ENCODE peak calls at places on chromosome 4, in four cellular contexts. J is memory B cell, K is renal cortical epithelial cell, T is kidney tubule cell. Z is an unnamed sample.

GRCh38 chr4:1239949-1240305 is 9.0 kb downstream of the CTBP1 start:
- DNase-seq in J (no peak), K (no peak), T (no peak), Z (no peak)

GRCh38 chr4:105140684-105141490 is 5.8 kb upstream of the TET2 start:
- DNase-seq in J (peak; percentile 31), K (no peak), T (peak; percentile 38), Z (no peak)

GRCh38 chr4:17115546-17115945 is 217.1 kb upstream of the LDB2 start:
- DNase-seq in J (no peak), K (no peak), T (no peak), Z (no peak)

GRCh38 chr4:169164669-169165415 is 105.9 kb downstream of the SH3RF1 start:
- DNase-seq in J (no peak), K (peak; percentile 58), T (peak; percentile 83), Z (no peak)

GRCh38 chr4:176052744-176053143 is 12.9 kb upstream of the WDR17 start:
- DNase-seq in J (no peak), K (no peak), T (no peak), Z (no peak)

GRCh38 chr4:40283968-40284367 is 51.2 kb upstream of the CHRNA9 start:
- DNase-seq in J (no peak), K (peak; percentile 95), T (peak; percentile 94), Z (no peak)

GRCh38 chr4:6119507-6120020 is 80.8 kb downstream of the JAKMIP1 start:
- DNase-seq in J (no peak), K (no peak), T (no peak), Z (no peak)

GRCh38 chr4:176547005-176547404 is 227.2 kb downstream of the SPCS3 start:
- DNase-seq in J (no peak), K (peak; percentile 25), T (peak; percentile 17), Z (no peak)

GRCh38 chr4:8777320-8778196 is 94.1 kb downstream of the HMX1 start:
- DNase-seq in J (no peak), K (no peak), T (peak; percentile 6), Z (no peak)

GRCh38 chr4:38664704-38665401 is 854 bp downstream of the KLF3 start:
- DNase-seq in J (no peak), K (peak; percentile 42), T (peak; percentile 76), Z (peak; percentile 41)

GRCh38 chr4:154416183-154416543 is 75.4 kb downstream of the DCHS2 start:
- DNase-seq in J (peak; percentile 17), K (no peak), T (no peak), Z (no peak)

GRCh38 chr4:152094851-152095700 is 334.3 kb upstream of the GATB start:
- DNase-seq in J (no peak), K (no peak), T (peak; percentile 46), Z (peak; percentile 70)

GRCh38 chr4:79917246-79917645 is 155.8 kb downstream of the ANTXR2 start:
- DNase-seq in J (peak; percentile 23), K (peak; percentile 31), T (peak; percentile 52), Z (peak; percentile 4)

GRCh38 chr4:169099775-169100180 is 89.7 kb upstream of the CBR4 start:
- DNase-seq in J (no peak), K (peak; percentile 68), T (no peak), Z (no peak)

GRCh38 chr4:7171191-7171900 is 21.0 kb upstream of the SORCS2 start:
- DNase-seq in J (no peak), K (peak; percentile 11), T (peak; percentile 64), Z (no peak)

GRCh38 chr4:2255501-2256155 is 6.3 kb downstream of the MXD4 start:
- DNase-seq in J (peak; percentile 5), K (peak; percentile 39), T (no peak), Z (no peak)